ENCODE peak calls at places on chromosomes 13 and 19, in six cellular contexts. J is activated T-helper 1 cell treated with Interleukin-2 at 50 U/mL for 16 hours; E is adipocyte; Y is AG20443; H is activated T-cell treated with anti-CD3 and anti-CD28 coated beads, Interleukin-2, amount 50 U/mL, for 48 hours; Q is HFFc6. G is an unnamed sample.

GRCh38 chr13:38763446-38764381 is 76.8 kb downstream of the FREM2 start:
- DNase-seq in Q (peak), J (no peak), H (no peak), Y (peak), E (peak), G (peak)

GRCh38 chr19:19434483-19435045 is 29.1 kb downstream of the GATAD2A start:
- DNase-seq in Q (no peak), E (no peak), H (no peak), J (no peak), Y (peak), G (no peak)

GRCh38 chr13:112664501-112665203 is 25.2 kb upstream of the ATP11A start:
- DNase-seq in Q (peak), E (no peak), J (no peak), Y (peak), H (no peak), G (no peak)

GRCh38 chr19:29502581-29502850 is 23.3 kb upstream of the VSTM2B start:
- DNase-seq in Y (no peak), Q (no peak), E (no peak), H (no peak), J (no peak), G (no peak)

GRCh38 chr19:33329060-33329459 is 26.7 kb upstream of the CEBPA start:
- DNase-seq in J (no peak), E (no peak), Q (no peak), H (no peak), Y (no peak), G (no peak)

GRCh38 chr13:113187263-113187669 is 21.2 kb downstream of the PCID2 start:
- DNase-seq in J (no peak), H (peak), Y (peak), Q (peak), E (peak), G (peak)

GRCh38 chr19:18204394-18205179 is 745 bp upstream of the RAB3A start:
- DNase-seq in H (no peak), Q (no peak), Y (no peak), J (no peak), E (peak), G (peak)

GRCh38 chr19:55146648-55147218 is 2.3 kb downstream of the TNNT1 start:
- DNase-seq in J (no peak), E (no peak), H (no peak), Y (no peak), Q (no peak), G (no peak)

GRCh38 chr13:65330287-65330686 is 1899.8 kb downstream of the PCDH9 start:
- DNase-seq in Q (no peak), E (no peak), J (no peak), Y (no peak), H (no peak), G (no peak)

GRCh38 chr19:23512151-23512925 is 117.1 kb upstream of the ZNF91 start:
- DNase-seq in H (no peak), Q (no peak), E (no peak), Y (no peak), J (no peak), G (no peak)

GRCh38 chr13:98517576-98518310 is 59.2 kb downstream of the STK24 start:
- DNase-seq in Y (no peak), J (no peak), H (peak), E (no peak), Q (no peak), G (no peak)

GRCh38 chr13:113852536-113853517 is 11.0 kb downstream of the GAS6 start:
- DNase-seq in H (no peak), Y (no peak), Q (no peak), E (no peak), J (no peak), G (no peak)

GRCh38 chr13:70310720-70311119 is 202.5 kb upstream of the KLHL1 start:
- DNase-seq in Y (no peak), H (no peak), Q (no peak), E (no peak), J (no peak), G (peak)

GRCh38 chr13:42022796-42023493 is 25.5 kb upstream of the DGKH start:
- DNase-seq in Q (no peak), H (no peak), E (no peak), J (no peak), Y (no peak), G (no peak)

GRCh38 chr19:34484328-34484727 is 2.8 kb downstream of the WTIP start:
- DNase-seq in Q (no peak), H (no peak), E (no peak), Y (no peak), J (no peak), G (no peak)

GRCh38 chr19:49389406-49389805 is 1.4 kb downstream of the KASH5 start:
- DNase-seq in H (no peak), E (no peak), Q (no peak), Y (peak), J (no peak), G (no peak)

GRCh38 chr13:50275392-50276063 is 260.3 kb downstream of the KCNRG start:
- DNase-seq in E (no peak), H (no peak), Q (no peak), J (no peak), Y (no peak), G (no peak)

GRCh38 chr19:1829958-1830357 is 17.9 kb upstream of the ATP8B3 start:
- DNase-seq in E (no peak), J (no peak), H (no peak), Q (no peak), Y (no peak), G (no peak)

GRCh38 chr13:90591927-90592268 is 755.6 kb upstream of the MIR17HG start:
- DNase-seq in Y (no peak), J (no peak), Q (no peak), E (no peak), H (no peak), G (no peak)

GRCh38 chr19:42199440-42200115 is 17.9 kb downstream of the DEDD2 start:
- DNase-seq in E (no peak), J (no peak), Y (no peak), Q (no peak), H (peak), G (no peak)

GRCh38 chr13:21343659-21344058 is 115.4 kb downstream of the ZDHHC20 start:
- DNase-seq in E (no peak), Q (no peak), Y (no peak), J (no peak), H (no peak), G (no peak)

GRCh38 chr19:12788682-12789097 is 2.6 kb upstream of the JUNB start:
- DNase-seq in J (no peak), H (peak), Q (no peak), Y (peak), E (peak), G (no peak)

GRCh38 chr19:5916201-5916708 is 2.2 kb downstream of the CAPS start:
- DNase-seq in E (no peak), Q (no peak), Y (no peak), J (no peak), H (no peak), G (no peak)

G was measured in smooth muscle cell of the brain vasculature.